ENCODE peak calls at places on chromosome 13, in seven cellular contexts. O, F, D, G, S, Z and A are unnamed samples. For H3K4me1, the result is how much of the 10 kb centered on the place peaks cover.

GRCh38 chr13:41299316-41300094 is 11.6 kb upstream of the NAA16 start:
- DNase-seq in O (no peak), G (no peak), D (no peak), F (no peak), S (no peak), Z (no peak), A (no peak)

GRCh38 chr13:105346141-105346766 is 1189.2 kb downstream of the EFNB2 start:
- DNase-seq in O (no peak), S (peak), G (no peak), Z (no peak), D (no peak), F (no peak), A (no peak)

GRCh38 chr13:63012016-63012415 is 1596.4 kb upstream of the PCDH20 start:
- DNase-seq in F (no peak), O (no peak), S (no peak), D (no peak), G (no peak), Z (no peak), A (no peak)

GRCh38 chr13:96284971-96285370 is 195.1 kb downstream of the HS6ST3 start:
- DNase-seq in D (no peak), Z (no peak), G (no peak), O (no peak), S (no peak), F (no peak), A (no peak)

GRCh38 chr13:102707465-102707864 is 12.6 kb upstream of the METTL21C start:
- DNase-seq in O (no peak), F (no peak), D (no peak), Z (no peak), G (no peak), S (peak), A (no peak)

GRCh38 chr13:102018716-102019115 is 383.1 kb downstream of the FGF14 start:
- DNase-seq in S (no peak), D (no peak), O (no peak), F (no peak), G (no peak), Z (no peak), A (no peak)

GRCh38 chr13:20127563-20128458 is 33.0 kb downstream of the GJA3 start:
- DNase-seq in G (no peak), F (peak), O (peak), Z (peak), D (peak), S (peak), A (peak)

GRCh38 chr13:26557393-26558073 is at the start of gene WASF3:
- DNase-seq in G (no peak), O (peak), S (peak), F (no peak), Z (peak), D (peak), A (peak)

GRCh38 chr13:30094015-30094533 is 213.3 kb downstream of the KATNAL1 start:
- DNase-seq in G (no peak), O (no peak), Z (no peak), D (no peak), S (no peak), F (no peak), A (no peak)

GRCh38 chr13:84050551-84050950 is 168.3 kb upstream of the SLITRK1 start:
- DNase-seq in Z (no peak), D (no peak), S (no peak), O (no peak), F (no peak), G (no peak), A (no peak)

GRCh38 chr13:47241446-47241845 is 344.6 kb upstream of the HTR2A start:
- DNase-seq in O (no peak), F (no peak), S (peak), D (no peak), G (no peak), Z (no peak), A (no peak)

GRCh38 chr13:97496511-97496910 is 62.5 kb downstream of the RAP2A start:
- DNase-seq in G (no peak), O (no peak), D (no peak), F (no peak), Z (no peak), S (no peak), A (no peak)

GRCh38 chr13:48680756-48681392 is 27.1 kb downstream of the CYSLTR2 start:
- DNase-seq in S (no peak), G (no peak), D (no peak), F (no peak), Z (no peak), O (no peak), A (no peak)

GRCh38 chr13:75049936-75050335 is 432.0 kb downstream of the TBC1D4 start:
- DNase-seq in G (no peak), Z (no peak), F (no peak), O (no peak), D (no peak), S (no peak), A (no peak)

GRCh38 chr13:112712451-112712881 is 22.6 kb downstream of the ATP11A start:
- DNase-seq in S (no peak), F (no peak), D (no peak), Z (no peak), G (no peak), O (no peak), A (peak)
- H3K27ac ChIP-seq in S (peak), F (no peak), D (peak), Z (peak), G (peak), O (peak), A (peak)

GRCh38 chr13:98962901-98963594 is 14.8 kb downstream of the DOCK9 start:
- DNase-seq in G (no peak), O (no peak), D (no peak), S (no peak), Z (no peak), F (no peak), A (no peak)
- H3K4me1 ChIP-seq in G (under half), O (under half), D (half or more), S (under half), Z (under half), F (under half), A (under half)

DNA sequence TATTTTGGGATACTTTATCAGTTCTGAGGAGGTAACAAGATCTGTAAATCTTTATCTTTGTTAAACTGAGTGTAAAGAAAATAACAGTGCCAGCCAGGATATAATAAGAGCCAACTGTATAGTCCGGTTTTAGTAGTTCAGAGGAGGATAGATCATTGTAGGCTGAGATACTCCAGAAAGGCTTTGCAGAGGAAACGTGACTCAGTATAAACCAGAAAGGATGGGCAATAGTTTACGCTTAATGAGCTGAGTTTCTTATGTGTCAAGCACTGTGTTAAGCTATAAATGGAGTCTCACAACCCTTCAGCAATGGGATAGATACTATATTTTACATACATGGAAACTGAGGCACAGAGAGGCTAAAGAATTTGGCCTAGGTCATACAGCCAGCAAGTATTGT is 3.8 kb downstream of the RFXAP start:
- DNase-seq in F (no peak), Z (no peak), S (no peak), O (no peak), D (no peak), G (no peak), A (no peak)
- H3K4me3 ChIP-seq in F (no peak), Z (no peak), S (no peak), O (no peak), D (no peak), G (no peak), A (no peak)

GRCh38 chr13:110564472-110564985 is 3.0 kb upstream of the RAB20 start:
- DNase-seq in G (no peak), D (no peak), F (no peak), O (no peak), Z (no peak), S (no peak), A (no peak)

GRCh38 chr13:110560606-110561334 is 752 bp downstream of the RAB20 start:
- DNase-seq in O (no peak), S (no peak), G (no peak), F (peak), D (peak), Z (no peak), A (no peak)

GRCh38 chr13:110561335-110562033 is at the start of gene RAB20:
- DNase-seq in F (peak), D (peak), G (peak), Z (peak), O (peak), S (peak), A (peak)

GRCh38 chr13:110563463-110563774 is 1.9 kb upstream of the RAB20 start:
- DNase-seq in F (no peak), S (no peak), Z (no peak), D (no peak), O (no peak), G (no peak), A (no peak)

GRCh38 chr13:110562696-110563462 is 1.4 kb upstream of the RAB20 start:
- DNase-seq in G (no peak), D (no peak), S (no peak), O (no peak), F (no peak), Z (no peak), A (no peak)
- H3K27ac ChIP-seq in G (peak), D (peak), S (no peak), O (peak), F (no peak), Z (peak), A (no peak)

DNA sequence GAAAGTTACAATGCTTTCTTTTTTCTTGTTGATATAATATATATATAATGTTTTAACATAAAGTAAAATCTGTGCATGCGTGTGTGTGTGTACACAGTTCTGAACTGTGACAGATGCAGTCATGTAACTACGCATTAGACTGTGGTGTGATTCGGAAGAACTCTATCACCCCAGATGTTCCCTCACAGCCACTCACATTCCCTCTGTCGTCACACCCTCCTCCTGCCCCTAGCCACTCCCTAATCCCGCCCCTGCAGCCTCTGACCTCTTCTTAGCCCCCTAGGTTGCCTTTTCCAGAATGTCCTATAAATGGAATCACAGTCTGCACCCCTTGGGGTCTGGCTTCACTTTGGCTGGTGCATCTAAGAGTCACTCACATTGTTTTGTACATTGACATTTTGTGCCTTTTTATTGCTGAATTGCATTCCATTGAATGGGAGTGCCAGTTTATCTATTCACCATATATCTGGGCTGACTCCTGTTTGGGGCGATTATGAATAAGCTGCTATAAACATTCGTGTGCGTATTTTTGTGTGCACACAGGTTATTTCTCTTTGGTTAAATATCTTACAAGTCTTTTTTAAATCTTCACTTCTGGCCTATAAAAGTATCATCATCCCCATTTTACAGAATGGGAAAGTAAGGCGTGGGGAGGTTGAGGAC is 20.4 kb downstream of the DHRS12 start:
- DNase-seq in D (no peak), S (no peak), Z (no peak), O (no peak), F (no peak), G (no peak), A (no peak)
- H3K4me1 ChIP-seq in D (under half), S (under half), Z (under half), O (under half), F (under half), G (under half), A (under half)